ENCODE peak calls at places on chromosomes 4 and X, in eight cellular contexts. X is ovary, F is tibial nerve, T is PC-9, B is psoas muscle, R is mammary epithelial cell, O is body of pancreas, J is HL-60. H is an unnamed sample.

GRCh38 chr4:66045913-66046312 is 375.6 kb upstream of the EPHA5 start:
- DNase-seq in X (no peak), F (no peak), T (no peak), B (no peak), R (no peak), O (no peak), J (no peak), H (no peak)

GRCh38 chrX:153539171-153539978 is 21.9 kb downstream of the ATP2B3 start:
- DNase-seq in X (peak; percentile 75), F (peak; percentile 48), T (no peak), B (peak; percentile 87), R (peak; percentile 30), O (peak; percentile 70), J (peak; percentile 67), H (peak; percentile 44)

GRCh38 chr4:8580321-8581093 is at the start of gene GPR78:
- DNase-seq in X (peak; percentile 82), F (no peak), T (no peak), B (peak; percentile 70), R (peak; percentile 29), O (peak; percentile 54), J (no peak), H (peak; percentile 36)

GRCh38 chr4:7811536-7812190 is 128.0 kb downstream of the AFAP1 start:
- DNase-seq in X (peak; percentile 63), F (peak; percentile 50), T (no peak), B (peak; percentile 75), R (peak; percentile 11), O (no peak), J (no peak), H (no peak)

GRCh38 chr4:142347241-142347640 is 498.9 kb downstream of the INPP4B start:
- DNase-seq in X (no peak), F (no peak), T (peak; percentile 80), B (no peak), R (peak; percentile 70), O (no peak), J (no peak), H (no peak)

GRCh38 chr4:123449780-123450179 is 53.2 kb downstream of the SPRY1 start:
- DNase-seq in X (no peak), F (no peak), T (peak; percentile 91), B (no peak), R (peak; percentile 30), O (no peak), J (no peak), H (peak; percentile 43)

GRCh38 chrX:66030505-66031317 is 9.2 kb downstream of the VSIG4 start:
- DNase-seq in X (no peak), F (no peak), T (no peak), B (no peak), R (peak; percentile 3), O (no peak), J (peak; percentile 61), H (peak; percentile 1)

GRCh38 chr4:2320152-2320551 is 58.2 kb upstream of the MXD4 start:
- DNase-seq in X (no peak), F (no peak), T (no peak), B (no peak), R (no peak), O (no peak), J (no peak), H (no peak)

GRCh38 chrX:28659269-28659668 is 72.0 kb downstream of the IL1RAPL1 start:
- DNase-seq in X (no peak), F (no peak), T (no peak), B (no peak), R (no peak), O (peak; percentile 16), J (peak; percentile 2), H (no peak)

GRCh38 chr4:138659640-138660325 is 355.8 kb upstream of the NOCT start:
- DNase-seq in X (no peak), F (no peak), T (no peak), B (no peak), R (peak; percentile 27), O (no peak), J (no peak), H (no peak)

GRCh38 chr4:127309360-127310095 is 323.2 kb upstream of the INTU start:
- DNase-seq in X (no peak), F (peak; percentile 9), T (no peak), B (no peak), R (peak; percentile 37), O (no peak), J (no peak), H (no peak)

GRCh38 chrX:128927363-128927762 is 595.9 kb downstream of the SMARCA1 start:
- DNase-seq in X (no peak), F (no peak), T (no peak), B (no peak), R (no peak), O (no peak), J (no peak), H (no peak)

GRCh38 chr4:144667500-144667899 is 21.5 kb downstream of the HHIP start:
- DNase-seq in X (no peak), F (no peak), T (no peak), B (no peak), R (no peak), O (no peak), J (no peak), H (peak; percentile 72)

GRCh38 chrX:140764401-140764919 is 54.9 kb downstream of the LINC00632 start:
- DNase-seq in X (peak; percentile 33), F (no peak), T (no peak), B (peak; percentile 52), R (no peak), O (peak; percentile 12), J (no peak), H (peak; percentile 27)

DNA sequence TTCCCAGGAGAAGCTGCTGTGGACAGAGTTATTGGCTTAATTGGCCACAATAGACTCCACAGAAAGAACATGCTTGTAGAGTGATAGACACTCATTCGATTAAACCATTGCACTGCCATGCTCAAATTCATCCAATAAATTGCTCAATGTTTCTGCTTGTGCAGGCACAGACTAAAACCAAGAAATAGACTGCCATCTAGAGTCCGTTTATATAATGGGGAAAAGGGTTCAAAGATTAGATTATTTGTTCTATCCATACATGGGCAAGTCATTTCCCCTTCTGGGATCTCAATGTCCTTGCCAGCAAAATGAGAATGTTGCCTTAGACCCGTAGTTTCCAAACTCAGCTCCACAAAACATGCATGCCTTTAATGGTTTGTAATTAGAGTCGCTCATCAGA is 8.7 kb downstream of the SMIM10 start:
- DNase-seq in X (no peak), F (no peak), T (peak; percentile 58), B (no peak), R (peak; percentile 19), O (no peak), J (peak; percentile 3), H (peak; percentile 62)
- H3K27me3 ChIP-seq in X (no peaks in the 10 kb centered on the region), F (no peaks in the 10 kb centered on the region), T (no peaks in the 10 kb centered on the region), B (peaks cover 3% of the 10 kb centered on the region), R (no peaks in the 10 kb centered on the region), O (no peaks in the 10 kb centered on the region), J (no peaks in the 10 kb centered on the region), H (no peaks in the 10 kb centered on the region)

DNA sequence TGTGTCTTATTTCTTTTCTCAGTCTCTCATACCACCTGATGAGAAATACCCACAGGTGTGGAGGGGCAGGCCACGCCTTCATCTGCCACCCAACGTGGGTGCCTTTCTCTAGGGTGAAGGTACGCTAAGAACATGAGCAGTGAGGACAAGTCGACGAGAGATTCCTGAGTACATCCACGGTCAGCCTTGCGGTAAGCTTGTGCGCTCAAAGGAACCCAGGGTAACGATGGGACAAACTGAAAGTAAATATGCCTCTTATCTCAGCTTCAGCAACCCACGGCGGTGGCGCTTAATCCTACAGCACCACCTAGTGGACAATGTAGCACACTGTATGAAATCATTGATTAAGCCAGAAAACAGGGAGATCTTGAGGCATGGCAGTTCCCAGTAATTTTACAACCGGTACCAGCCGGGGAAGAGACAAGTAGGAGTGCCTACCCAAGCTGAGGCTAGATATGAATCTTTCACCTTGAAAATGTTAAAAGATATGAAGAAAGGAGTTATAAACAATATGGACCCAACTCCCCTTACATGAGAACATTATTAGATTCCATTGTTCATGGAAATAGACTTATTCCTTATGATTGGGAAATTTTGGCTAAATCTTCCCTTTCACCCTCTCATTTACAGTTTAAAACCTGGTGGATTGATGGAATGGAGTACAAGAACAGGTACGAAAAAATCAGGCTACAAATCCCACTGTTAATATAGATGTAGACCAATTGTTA is 63.0 kb downstream of the ZNF732 start:
- DNase-seq in X (peak; percentile 64), F (peak; percentile 40), T (peak; percentile 34), B (peak; percentile 59), R (peak; percentile 70), O (peak; percentile 68), J (peak; percentile 69), H (peak; percentile 69)
- H3K4me3 ChIP-seq in X (peak overlapping the region; percentile 32), F (peak overlapping the region; percentile 43), T (peak overlapping the region; percentile 40), B (peak overlapping the region; percentile 61), R (peak overlapping the region; percentile 22), O (no peak overlapping the region), J (no peak overlapping the region), H (no peak overlapping the region)

GRCh38 chr4:173530326-173531062 is 465 bp upstream of the HAND2 start:
- DNase-seq in X (peak; percentile 55), F (no peak), T (no peak), B (no peak), R (no peak), O (no peak), J (no peak), H (no peak)

GRCh38 chr4:173531085-173531965 is 1.3 kb upstream of the HAND2 start:
- DNase-seq in X (peak; percentile 61), F (no peak), T (no peak), B (peak; percentile 38), R (no peak), O (no peak), J (no peak), H (no peak)

GRCh38 chr4:173528378-173529321 is 1.4 kb downstream of the HAND2 start:
- DNase-seq in X (peak; percentile 71), F (no peak), T (no peak), B (peak; percentile 39), R (no peak), O (no peak), J (no peak), H (no peak)

GRCh38 chr4:173527103-173527876 is 2.7 kb downstream of the HAND2 start:
- DNase-seq in X (no peak), F (no peak), T (no peak), B (no peak), R (no peak), O (no peak), J (no peak), H (no peak)

DNA sequence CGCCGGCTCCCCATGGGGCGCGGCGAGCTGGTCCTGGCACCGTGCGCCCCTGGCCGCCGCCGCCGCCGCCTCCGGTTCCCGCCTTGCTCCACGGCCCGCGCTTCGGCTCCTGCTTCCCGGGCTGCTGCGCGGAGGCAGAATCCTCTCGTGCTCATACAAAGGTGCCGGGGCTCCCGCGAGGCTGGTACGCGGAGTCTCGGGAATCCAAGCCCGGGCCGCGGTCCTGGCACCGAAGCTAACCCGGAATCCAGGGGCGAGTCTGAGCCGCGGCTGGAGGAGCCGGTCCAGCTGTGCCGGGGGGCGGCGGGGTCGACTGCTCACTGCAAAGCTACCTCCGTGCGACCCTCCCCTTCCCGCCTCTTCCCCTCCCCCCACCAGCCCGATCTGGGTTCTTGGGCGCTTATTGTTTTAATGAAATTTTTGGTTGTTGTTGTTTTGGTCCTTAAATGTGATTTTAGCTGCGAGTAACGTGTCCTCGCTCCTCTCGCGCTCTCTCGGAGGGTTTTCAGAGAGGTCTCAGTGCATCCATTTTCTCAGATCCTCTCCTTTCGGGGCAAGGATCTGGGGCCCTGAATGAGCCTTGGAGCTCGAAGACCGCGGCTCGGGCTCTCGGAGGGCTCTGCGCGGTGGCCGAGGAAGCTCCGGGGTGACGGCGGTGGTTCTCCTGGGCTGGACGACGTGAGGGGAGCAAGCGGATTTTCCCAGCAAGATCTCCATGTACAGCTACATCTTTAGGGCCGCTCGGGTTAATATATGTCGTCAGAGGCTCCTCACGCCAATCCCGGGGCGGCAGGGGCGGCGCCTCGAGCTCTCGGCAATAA is at the start of gene HAND2:
- DNase-seq in X (peak; percentile 90), F (no peak), T (no peak), B (peak; percentile 48), R (no peak), O (peak; percentile 56), J (no peak), H (no peak)
- H3K27me3 ChIP-seq in X (no peaks in the 10 kb centered on the region), F (peaks cover 2% of the 10 kb centered on the region), T (no peaks in the 10 kb centered on the region), B (peaks cover 86% of the 10 kb centered on the region), R (peaks cover 75% of the 10 kb centered on the region), O (no peaks in the 10 kb centered on the region), J (peaks cover 92% of the 10 kb centered on the region), H (peaks cover 86% of the 10 kb centered on the region)

GRCh38 chrX:48927125-48927524 is 8.3 kb upstream of the PIM2 start:
- DNase-seq in X (no peak), F (no peak), T (no peak), B (no peak), R (no peak), O (no peak), J (no peak), H (no peak)
- H3K4me3 ChIP-seq in X (no peak overlapping the region), F (no peak overlapping the region), T (no peak overlapping the region), B (no peak overlapping the region), R (no peak overlapping the region), O (no peak overlapping the region), J (no peak overlapping the region), H (no peak overlapping the region)

H was measured in endothelial cell of umbilical vein.